ENCODE peak calls at places on chromosomes 13 and 19, in eight cellular contexts. L is HAP-1; T is stimulated activated CD4-positive, alpha-beta T cell treated with anti-CD3 and anti-CD28 coated beads, Interleukin-2, amount 100 ng/mL, for 4 hours; O is activated naive CD4-positive, alpha-beta T cell treated with anti-CD3 and anti-CD28 coated beads for 36 hours; S is renal cortical epithelial cell; F is upper lobe of right lung; W is psoas muscle; X is RPMI8226. E is an unnamed sample.

GRCh38 chr13:21913010-21913409 is 242.1 kb downstream of the FGF9 start:
- DNase-seq in X (no peak), O (no peak), F (no peak), L (no peak), S (no peak), W (no peak), T (no peak), E (no peak)

GRCh38 chr19:46383846-46384245 is 29.5 kb downstream of the CCDC8 start:
- DNase-seq in W (no peak), T (no peak), O (no peak), F (peak; percentile 42), L (no peak), S (no peak), X (no peak), E (no peak)

GRCh38 chr19:5961969-5962945 is 15.7 kb downstream of the RANBP3 start:
- DNase-seq in W (no peak), L (no peak), X (no peak), S (no peak), F (peak; percentile 79), O (peak; percentile 84), T (peak; percentile 43), E (peak; percentile 70)

GRCh38 chr19:39941615-39942507 is 7.4 kb upstream of the FCGBP start:
- DNase-seq in W (no peak), S (peak; percentile 52), L (no peak), F (no peak), X (peak; percentile 69), T (peak; percentile 51), O (peak; percentile 75), E (peak; percentile 51)

GRCh38 chr13:108194435-108194936 is 20.9 kb downstream of the LIG4 start:
- DNase-seq in L (no peak), F (no peak), O (no peak), X (no peak), S (no peak), T (no peak), W (no peak), E (no peak)

GRCh38 chr19:45598267-45599011 is 3.6 kb downstream of the GPR4 start:
- DNase-seq in S (no peak), O (peak; percentile 24), L (no peak), F (no peak), W (no peak), T (no peak), X (no peak), E (no peak)

GRCh38 chr19:1027020-1027952 is 878 bp downstream of the CNN2 start:
- DNase-seq in O (peak; percentile 47), L (no peak), X (peak; percentile 48), W (no peak), S (no peak), F (no peak), T (no peak), E (no peak)

GRCh38 chr13:68064371-68064770 is 834.2 kb upstream of the PCDH9 start:
- DNase-seq in O (no peak), W (no peak), X (no peak), T (no peak), F (no peak), L (no peak), S (peak; percentile 73), E (no peak)

GRCh38 chr13:97440598-97440997 is 6.6 kb downstream of the RAP2A start:
- DNase-seq in X (no peak), W (no peak), O (no peak), S (peak; percentile 22), F (no peak), L (no peak), T (no peak), E (no peak)

GRCh38 chr19:39276740-39277139 is 8.5 kb downstream of the IFNL2 start:
- DNase-seq in W (no peak), X (no peak), L (no peak), T (no peak), F (no peak), S (no peak), O (no peak), E (no peak)

GRCh38 chr13:95641961-95642621 is 2.4 kb downstream of the DZIP1 start:
- DNase-seq in X (no peak), W (peak; percentile 43), L (no peak), S (no peak), T (no peak), O (no peak), F (peak; percentile 69), E (peak; percentile 62)

GRCh38 chr13:84417426-84417825 is 535.2 kb upstream of the SLITRK1 start:
- DNase-seq in T (no peak), O (no peak), W (no peak), S (no peak), X (no peak), F (no peak), L (no peak), E (peak; percentile 25)

GRCh38 chr19:51027126-51027806 is 850 bp upstream of the KLK11 start:
- DNase-seq in F (no peak), W (no peak), L (no peak), O (no peak), X (no peak), S (no peak), T (no peak), E (no peak)

GRCh38 chr19:17209126-17210036 is 5.8 kb upstream of the USE1 start:
- DNase-seq in X (no peak), W (no peak), F (no peak), T (no peak), O (peak; percentile 45), S (no peak), L (peak; percentile 62), E (peak; percentile 32)

E was measured in astrocyte of the spinal cord.